ENCODE peak calls at places on chromosome X, in nine cellular contexts. L, X, Q, G, H, M, W, O and K are unnamed samples.

GRCh38 chrX:49041683-49042529 is 1.3 kb downstream of the TFE3 start:
- DNase-seq in W (peak), O (peak), G (peak), L (no peak), X (peak), H (no peak), Q (no peak), M (no peak), K (no peak)

GRCh38 chrX:133676344-133677122 is 261.2 kb upstream of the GPC4 start:
- DNase-seq in W (no peak), L (no peak), X (no peak), M (peak), O (no peak), H (peak), G (no peak), Q (no peak), K (no peak)

GRCh38 chrX:120549483-120550452 is 11.0 kb downstream of the CUL4B start:
- DNase-seq in H (peak), G (no peak), L (peak), O (no peak), Q (no peak), X (peak), W (peak), M (no peak), K (no peak)

GRCh38 chrX:98490670-98491069 is 1607.0 kb downstream of the RPA4 start:
- DNase-seq in G (no peak), H (no peak), L (no peak), W (no peak), Q (no peak), M (no peak), X (no peak), O (no peak), K (no peak)

GRCh38 chrX:143437439-143437838 is 79.8 kb downstream of the SPANXN3 start:
- DNase-seq in O (no peak), X (no peak), W (no peak), L (no peak), G (peak), H (no peak), M (no peak), Q (no peak), K (no peak)

GRCh38 chrX:54530358-54530900 is 410 bp downstream of the GNL3L start:
- DNase-seq in Q (no peak), L (no peak), G (no peak), W (peak), X (no peak), M (no peak), O (no peak), H (no peak), K (no peak)

GRCh38 chrX:1351981-1352714 is 15.6 kb downstream of the IL3RA start:
- DNase-seq in H (no peak), W (no peak), Q (no peak), L (no peak), G (no peak), O (no peak), X (no peak), M (no peak), K (no peak)

GRCh38 chrX:153974003-153974725 is 1.6 kb downstream of the TMEM187 start:
- DNase-seq in L (no peak), O (no peak), W (no peak), M (no peak), G (no peak), H (no peak), Q (peak), X (no peak), K (no peak)

GRCh38 chrX:19867411-19867732 is 20.0 kb downstream of the SH3KBP1 start:
- DNase-seq in Q (no peak), O (peak), X (peak), L (no peak), H (no peak), M (no peak), W (peak), G (no peak), K (peak)

GRCh38 chrX:40444798-40445496 is 135.8 kb upstream of the ATP6AP2 start:
- DNase-seq in O (no peak), Q (no peak), L (no peak), M (no peak), G (no peak), W (no peak), H (no peak), X (no peak), K (no peak)

DNA sequence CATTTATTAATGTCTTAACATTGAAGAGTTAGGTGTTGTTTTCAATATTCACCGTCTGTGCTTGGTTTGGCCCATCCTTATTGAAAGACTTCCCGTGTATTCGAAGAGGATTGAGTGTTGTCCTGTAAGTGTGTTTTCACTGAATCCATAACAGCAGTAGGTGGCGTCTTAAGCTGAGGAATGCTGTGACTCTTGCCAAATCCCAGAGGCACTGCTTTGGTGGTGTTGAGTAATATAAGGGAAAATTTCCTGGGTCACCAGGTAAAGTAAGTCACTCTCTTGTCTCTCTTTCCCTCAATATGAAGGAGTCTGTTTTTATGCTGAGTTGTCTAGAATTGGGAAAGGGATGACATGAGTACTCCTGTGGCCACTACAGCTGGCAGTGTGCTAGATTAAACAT is 146.8 kb upstream of the ZXDB start:
- DNase-seq in H (no peak), O (no peak), Q (no peak), L (no peak), G (no peak), W (no peak), M (no peak), X (no peak), K (no peak)
- TF ChIP-seq CTCF in H (no peak), O (no peak), Q (no peak), L (no peak), G (no peak), W (no peak), M (no peak), X (no peak), K (no peak)

GRCh38 chrX:94329182-94329581 is 655.2 kb downstream of the FAM133A start:
- DNase-seq in L (no peak), O (no peak), G (no peak), M (no peak), Q (no peak), X (no peak), H (no peak), W (no peak), K (no peak)
- TF ChIP-seq CTCF in L (no peak), O (no peak), G (no peak), M (no peak), Q (no peak), X (no peak), H (no peak), W (no peak), K (no peak)

DNA sequence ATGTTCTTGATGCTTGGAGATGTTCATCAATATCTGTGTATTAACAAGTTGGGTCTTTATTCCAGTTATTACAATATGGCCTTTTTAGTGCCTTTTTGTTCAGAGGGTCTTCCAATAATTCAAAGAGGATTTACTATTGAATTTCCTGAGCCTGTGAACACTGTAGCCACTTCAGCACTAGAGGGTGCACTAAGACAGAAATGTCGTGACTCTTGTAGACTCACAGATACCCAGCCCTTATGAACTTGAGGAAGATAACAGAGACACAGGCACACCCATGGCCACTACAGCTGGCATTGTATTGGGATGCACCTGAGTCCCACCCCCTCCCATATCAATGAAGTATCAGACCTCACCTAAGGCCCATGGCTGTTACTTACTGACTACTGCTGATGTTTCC is 54.4 kb upstream of the ACTRT1 start:
- DNase-seq in L (no peak), O (no peak), W (peak), Q (no peak), H (no peak), X (no peak), M (no peak), G (peak), K (no peak)
- TF ChIP-seq CTCF in L (no peak), O (no peak), W (no peak), Q (no peak), H (no peak), X (no peak), M (no peak), G (peak), K (no peak)

DNA sequence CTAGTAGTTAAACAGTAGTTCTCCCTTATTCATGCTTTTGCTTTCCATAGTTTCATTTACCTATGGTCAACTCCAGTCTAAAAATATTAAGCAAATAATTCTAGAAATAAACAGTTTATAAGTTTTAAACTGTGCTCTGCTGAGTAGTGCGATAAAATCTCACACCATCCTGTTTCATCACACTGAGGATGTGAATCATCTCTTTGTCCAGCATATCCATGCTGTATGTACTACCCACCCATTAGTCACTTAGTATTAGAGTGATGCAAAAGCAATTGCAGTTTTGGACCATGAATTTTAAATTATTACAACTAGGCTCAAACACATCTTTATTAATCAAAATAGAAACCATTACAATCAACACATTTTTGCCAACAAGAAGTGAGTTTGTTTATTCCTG is 187.4 kb downstream of the TEX13C start:
- DNase-seq in W (no peak), L (no peak), G (no peak), H (no peak), O (no peak), Q (no peak), X (peak), M (no peak), K (no peak)
- TF ChIP-seq CTCF in W (no peak), L (no peak), G (no peak), H (no peak), O (no peak), Q (no peak), X (no peak), M (no peak), K (no peak)

DNA sequence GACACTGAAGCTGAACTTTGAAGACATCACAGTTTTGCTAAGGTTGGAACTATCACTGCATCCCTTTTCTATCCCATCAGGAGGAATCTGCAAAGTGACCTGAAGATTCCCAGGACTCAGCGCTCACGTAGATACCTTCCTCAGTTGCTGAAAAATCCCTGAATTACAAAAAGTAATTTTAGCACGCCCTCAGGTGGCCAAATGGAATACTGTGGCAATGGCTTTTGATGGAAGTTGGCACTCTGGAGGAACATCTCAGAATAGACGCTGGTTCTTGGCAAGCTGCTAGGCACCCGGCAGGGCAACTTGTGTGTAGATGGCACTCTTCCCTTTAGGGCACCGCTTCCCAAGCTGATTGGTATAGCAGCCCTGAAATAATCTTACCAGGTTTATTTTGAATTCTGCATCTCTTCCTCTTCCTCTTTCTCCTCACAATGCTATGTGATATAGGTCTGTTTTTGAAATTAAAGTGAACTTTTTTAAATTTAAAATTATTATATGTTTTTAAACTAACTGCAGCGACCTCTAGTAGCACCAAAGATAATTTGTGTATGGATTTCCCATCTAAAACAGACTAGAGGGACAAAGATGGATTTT is 16.3 kb upstream of the ESX1 start:
- DNase-seq in G (no peak), M (no peak), W (peak), X (peak), Q (no peak), L (peak), H (peak), O (peak), K (peak)
- TF ChIP-seq CTCF in G (peak), M (peak), W (peak), X (peak), Q (peak), L (peak), H (peak), O (peak), K (peak)

DNA sequence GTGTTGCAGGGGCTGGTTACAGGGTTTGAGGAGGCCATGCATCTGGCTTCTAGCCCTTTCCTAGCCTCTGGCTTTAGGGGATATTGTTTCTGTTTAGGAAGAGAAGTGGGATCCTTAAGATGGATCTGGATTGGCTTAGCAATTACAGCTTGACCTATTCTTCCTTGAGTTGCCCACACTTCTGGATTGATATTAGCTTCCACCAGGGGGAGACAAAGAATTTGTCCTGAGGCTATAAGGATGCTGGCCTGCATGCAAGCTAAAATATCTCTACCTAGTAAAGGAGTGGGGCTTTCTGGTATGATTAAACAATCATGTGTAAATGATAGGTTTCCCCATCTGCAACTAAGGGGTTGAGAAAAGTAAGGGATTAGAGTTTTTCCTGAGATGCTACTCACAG is 117.2 kb downstream of the TEX13C start:
- DNase-seq in M (no peak), G (no peak), L (no peak), H (no peak), Q (no peak), W (peak), O (no peak), X (no peak), K (no peak)
- TF ChIP-seq CTCF in M (no peak), G (peak), L (peak), H (no peak), Q (no peak), W (no peak), O (peak), X (no peak), K (no peak)

GRCh38 chrX:110125435-110125834 is 122.5 kb downstream of the TMEM164 start:
- DNase-seq in W (peak), O (no peak), X (peak), L (no peak), H (peak), G (peak), M (no peak), Q (no peak), K (no peak)
- TF ChIP-seq CTCF in W (peak), O (peak), X (peak), L (no peak), H (no peak), G (peak), M (no peak), Q (no peak), K (no peak)

DNA sequence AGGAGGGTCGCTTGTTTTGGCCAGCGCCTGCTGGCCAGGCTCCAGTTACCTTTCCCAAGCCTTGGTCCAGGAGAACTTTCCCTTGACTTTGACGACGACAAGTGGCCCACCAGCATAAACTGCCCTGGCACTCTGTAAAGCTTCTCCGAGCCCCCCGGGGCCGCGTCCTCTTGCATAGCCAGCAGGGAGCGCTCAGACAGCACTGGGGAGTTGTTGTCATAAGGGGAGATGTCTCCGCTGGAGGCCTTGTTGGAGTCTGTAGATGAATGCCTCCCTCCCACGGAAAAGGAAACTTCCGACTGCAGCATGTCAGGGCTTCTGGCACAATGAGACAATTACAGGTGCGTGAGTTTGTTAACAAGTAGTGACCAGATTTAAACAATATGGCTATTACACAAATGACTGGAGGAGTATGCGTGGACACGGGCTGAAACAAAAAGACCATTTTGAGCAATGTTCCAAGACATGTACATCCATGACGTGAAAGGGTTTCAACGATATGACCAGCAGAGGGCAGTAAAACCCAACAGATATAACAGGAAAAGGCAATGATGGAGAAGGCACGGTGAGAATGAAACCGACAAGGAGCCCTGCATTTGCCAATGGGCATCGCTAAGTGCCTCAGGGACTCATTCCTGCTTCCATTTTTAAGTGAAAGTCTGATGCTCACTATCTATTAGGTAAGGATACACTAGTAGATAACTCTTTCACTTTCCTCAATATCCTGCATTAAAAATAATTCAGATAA is 33.0 kb downstream of the HCCS start:
- DNase-seq in X (peak), O (peak), H (peak), L (no peak), Q (no peak), M (peak), W (peak), G (peak), K (peak)
- TF ChIP-seq CTCF in X (peak), O (peak), H (no peak), L (peak), Q (peak), M (peak), W (peak), G (peak), K (peak)

GRCh38 chrX:115940348-115940747 is 230.2 kb upstream of the AGTR2 start:
- DNase-seq in L (no peak), Q (no peak), M (no peak), O (no peak), G (no peak), X (no peak), W (no peak), H (no peak), K (no peak)
- TF ChIP-seq CTCF in L (no peak), Q (no peak), M (no peak), O (no peak), G (no peak), X (no peak), W (no peak), H (no peak), K (no peak)

GRCh38 chrX:71098302-71098701 is 2.7 kb downstream of the FOXO4 start:
- DNase-seq in Q (peak), M (peak), H (peak), X (peak), W (peak), L (peak), O (peak), G (peak), K (peak)
- TF ChIP-seq CTCF in Q (no peak), M (peak), H (peak), X (peak), W (peak), L (peak), O (peak), G (peak), K (peak)